ENCODE peak calls at places on chromosomes 3 and 15, in four cellular contexts. B is uterus, V is breast epithelium, L is A549. G is an unnamed sample.

GRCh38 chr3:30951806-30952205 is 57.3 kb upstream of the GADL1 start:
- DNase-seq in L (no peak), V (no peak), B (no peak), G (no peak)

GRCh38 chr3:35707904-35708303 is 68.6 kb downstream of the ARPP21 start:
- DNase-seq in B (no peak), V (no peak), L (no peak), G (no peak)

GRCh38 chr15:71508081-71508682 is 302.2 kb upstream of the NR2E3 start:
- DNase-seq in B (no peak), V (no peak), L (no peak), G (no peak)

GRCh38 chr3:20064796-20065564 is 24.7 kb downstream of the KAT2B start:
- DNase-seq in L (no peak), V (no peak), B (no peak), G (peak; percentile 75)

GRCh38 chr3:152192936-152193672 is 75.6 kb upstream of the MBNL1 start:
- DNase-seq in V (no peak), B (no peak), L (no peak), G (no peak)

GRCh38 chr15:59137566-59137965 is 32.6 kb downstream of the CCNB2 start:
- DNase-seq in V (no peak), L (no peak), B (no peak), G (no peak)

GRCh38 chr15:52483712-52484111 is 45.0 kb downstream of the MYO5A start:
- DNase-seq in L (no peak), V (no peak), B (no peak), G (no peak)

GRCh38 chr3:129553771-129554170 is 10.8 kb downstream of the H1-8 start:
- DNase-seq in V (no peak), L (no peak), B (no peak), G (no peak)

GRCh38 chr3:15797600-15798303 is at the start of gene ANKRD28:
- DNase-seq in V (no peak), B (no peak), L (peak; percentile 45), G (no peak)

GRCh38 chr3:53842436-53843194 is 3.6 kb downstream of the CHDH start:
- DNase-seq in V (peak; percentile 85), B (peak; percentile 46), L (peak; percentile 8), G (no peak)

GRCh38 chr15:91263632-91264477 is 163.8 kb downstream of the SV2B start:
- DNase-seq in L (no peak), B (peak; percentile 70), V (no peak), G (no peak)

GRCh38 chr15:50562735-50563640 is 16.5 kb upstream of the USP50 start:
- DNase-seq in B (no peak), L (no peak), V (no peak), G (no peak)

GRCh38 chr15:34724486-34724885 is 30.3 kb downstream of the GJD2 start:
- DNase-seq in B (no peak), L (no peak), V (no peak), G (no peak)

GRCh38 chr3:4778119-4778518 is 201.1 kb upstream of the BHLHE40 start:
- DNase-seq in B (no peak), V (no peak), L (no peak), G (no peak)

GRCh38 chr3:167861649-167862048 is 126.1 kb downstream of the SERPINI1 start:
- DNase-seq in V (no peak), L (no peak), B (no peak), G (no peak)
- H3K9me3 ChIP-seq in V (no peaks in the 10 kb centered on the region), L (no peaks in the 10 kb centered on the region), B (no peaks in the 10 kb centered on the region), G (no peaks in the 10 kb centered on the region)

DNA sequence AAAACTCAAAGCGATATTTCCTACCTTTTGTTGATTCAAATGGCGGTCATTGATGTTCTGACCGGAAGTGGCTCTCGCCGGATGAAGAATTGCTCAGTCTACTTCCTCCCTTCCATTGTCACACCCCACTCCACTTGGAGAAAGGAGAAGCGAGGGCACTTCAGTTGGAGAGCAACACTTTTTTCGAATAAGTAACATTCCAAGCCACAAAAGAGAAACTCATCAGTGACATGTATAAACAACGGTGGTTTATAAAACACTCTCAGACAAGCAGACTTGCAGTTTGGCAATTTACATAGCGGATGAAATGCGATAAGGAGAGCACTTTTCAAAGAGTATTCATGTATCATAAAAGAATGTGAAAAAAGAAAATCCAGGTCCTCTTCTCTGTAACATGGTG is 919.1 kb downstream of the MCTP2 start:
- DNase-seq in B (no peak), L (no peak), V (no peak), G (no peak)
- H3K9me3 ChIP-seq in B (no peaks in the 10 kb centered on the region), L (no peaks in the 10 kb centered on the region), V (no peaks in the 10 kb centered on the region), G (no peaks in the 10 kb centered on the region)

GRCh38 chr3:1007890-1008289 is 84.9 kb upstream of the CNTN6 start:
- DNase-seq in B (no peak), L (no peak), V (no peak), G (no peak)

DNA sequence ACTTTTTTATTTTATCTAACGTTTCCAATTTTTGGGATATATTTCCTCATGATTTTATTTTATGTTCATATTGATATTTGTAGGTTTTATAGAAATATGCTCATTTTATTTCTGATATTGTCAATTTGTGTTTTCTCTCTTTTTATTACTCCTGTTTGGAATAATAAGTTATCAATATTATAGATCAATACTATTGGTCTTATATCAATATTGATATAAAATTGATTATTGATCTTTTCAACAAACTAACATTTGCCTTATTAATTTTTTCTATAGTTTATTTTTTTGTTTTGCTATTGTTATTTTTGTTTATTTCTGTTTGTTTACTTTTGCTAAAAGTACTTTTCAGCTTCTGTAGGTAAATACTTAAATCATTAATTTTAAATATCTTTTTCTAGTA is 90.8 kb upstream of the CNTN6 start:
- DNase-seq in V (no peak), B (no peak), L (no peak), G (no peak)
- H3K9me3 ChIP-seq in V (no peaks in the 10 kb centered on the region), B (no peaks in the 10 kb centered on the region), L (no peaks in the 10 kb centered on the region), G (no peaks in the 10 kb centered on the region)

DNA sequence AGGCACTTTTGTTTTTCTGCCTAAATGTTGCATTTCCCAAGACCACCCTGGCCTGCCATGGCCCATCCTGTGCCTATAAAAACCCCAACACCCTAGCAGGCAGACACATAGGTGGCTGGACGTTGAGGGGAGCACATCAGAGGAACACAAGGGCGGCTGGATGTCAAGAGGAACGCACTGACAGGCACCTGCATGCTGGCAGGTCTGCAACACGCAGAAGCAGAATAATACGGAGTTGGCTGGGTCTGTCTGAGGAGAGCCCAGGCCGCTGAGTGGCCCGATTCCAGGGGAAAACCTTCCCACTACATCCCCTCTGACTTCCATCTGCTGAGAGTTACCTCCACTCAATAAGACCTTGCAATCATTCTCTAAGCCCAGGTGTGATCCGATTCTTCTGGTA is 765.6 kb downstream of the PLOD2 start:
- DNase-seq in V (no peak), B (no peak), L (no peak), G (no peak)
- H3K9me3 ChIP-seq in V (no peaks in the 10 kb centered on the region), B (no peaks in the 10 kb centered on the region), L (no peaks in the 10 kb centered on the region), G (no peaks in the 10 kb centered on the region)

G was measured in vagina.